ENCODE peak calls at places on chromosomes 7 and 10, in nine cellular contexts. One of them, this sample, is unnamed.

GRCh38 chr7:1455241-1455939 is 3.9 kb downstream of the MICALL2 start:
- DNase-seq in WTC11: no peak
- DNase-seq in cardiac muscle cell: no peak
- DNase-seq in HEK293T: no peak
- DNase-seq in posterior cingulate gyrus: no peak
- DNase-seq in AG09309: no peak
- DNase-seq in cardiac fibroblast: no peak
- DNase-seq in RPMI7951: no peak
- DNase-seq in NCI-H82: no peak
- DNase-seq in this sample: no peak

GRCh38 chr7:34837826-34838225 is 179.8 kb downstream of the NPSR1 start:
- DNase-seq in WTC11: no peak
- DNase-seq in posterior cingulate gyrus: no peak
- DNase-seq in cardiac fibroblast: no peak
- DNase-seq in AG09309: no peak
- DNase-seq in RPMI7951: peak
- DNase-seq in cardiac muscle cell: no peak
- DNase-seq in NCI-H82: peak
- DNase-seq in HEK293T: no peak
- DNase-seq in this sample: peak

GRCh38 chr10:104559935-104560334 is 81.2 kb upstream of the SORCS3 start:
- DNase-seq in HEK293T: no peak
- DNase-seq in cardiac muscle cell: no peak
- DNase-seq in posterior cingulate gyrus: no peak
- DNase-seq in cardiac fibroblast: no peak
- DNase-seq in AG09309: no peak
- DNase-seq in NCI-H82: no peak
- DNase-seq in RPMI7951: no peak
- DNase-seq in WTC11: no peak
- DNase-seq in this sample: peak

GRCh38 chr10:28684157-28684985 is 7.0 kb downstream of the BAMBI start:
- DNase-seq in RPMI7951: no peak
- DNase-seq in posterior cingulate gyrus: no peak
- DNase-seq in NCI-H82: no peak
- DNase-seq in cardiac fibroblast: no peak
- DNase-seq in WTC11: no peak
- DNase-seq in HEK293T: no peak
- DNase-seq in cardiac muscle cell: no peak
- DNase-seq in AG09309: no peak
- DNase-seq in this sample: no peak

GRCh38 chr7:101739757-101740398 is 77.5 kb upstream of the CUX1 start:
- DNase-seq in posterior cingulate gyrus: no peak
- DNase-seq in cardiac muscle cell: no peak
- DNase-seq in cardiac fibroblast: no peak
- DNase-seq in HEK293T: no peak
- DNase-seq in RPMI7951: no peak
- DNase-seq in AG09309: no peak
- DNase-seq in WTC11: no peak
- DNase-seq in NCI-H82: no peak
- DNase-seq in this sample: no peak

GRCh38 chr10:3972460-3973366 is 187.7 kb upstream of the KLF6 start:
- DNase-seq in HEK293T: no peak
- DNase-seq in RPMI7951: peak
- DNase-seq in posterior cingulate gyrus: no peak
- DNase-seq in WTC11: no peak
- DNase-seq in cardiac muscle cell: no peak
- DNase-seq in AG09309: no peak
- DNase-seq in NCI-H82: no peak
- DNase-seq in cardiac fibroblast: no peak
- DNase-seq in this sample: no peak

GRCh38 chr7:158351051-158351450 is 236.6 kb downstream of the PTPRN2 start:
- DNase-seq in AG09309: no peak
- DNase-seq in posterior cingulate gyrus: no peak
- DNase-seq in cardiac fibroblast: no peak
- DNase-seq in WTC11: no peak
- DNase-seq in HEK293T: no peak
- DNase-seq in RPMI7951: no peak
- DNase-seq in NCI-H82: no peak
- DNase-seq in cardiac muscle cell: no peak
- DNase-seq in this sample: peak

GRCh38 chr10:86329093-86329710 is 37.4 kb downstream of the GRID1 start:
- DNase-seq in HEK293T: no peak
- DNase-seq in cardiac fibroblast: no peak
- DNase-seq in cardiac muscle cell: no peak
- DNase-seq in WTC11: no peak
- DNase-seq in AG09309: no peak
- DNase-seq in NCI-H82: no peak
- DNase-seq in RPMI7951: no peak
- DNase-seq in posterior cingulate gyrus: no peak
- DNase-seq in this sample: no peak

GRCh38 chr10:88156341-88156740 is 292.9 kb downstream of the PTEN start:
- DNase-seq in HEK293T: no peak
- DNase-seq in posterior cingulate gyrus: no peak
- DNase-seq in RPMI7951: peak
- DNase-seq in AG09309: no peak
- DNase-seq in NCI-H82: no peak
- DNase-seq in cardiac muscle cell: no peak
- DNase-seq in WTC11: no peak
- DNase-seq in cardiac fibroblast: peak
- DNase-seq in this sample: no peak

GRCh38 chr7:110590415-110590814 is 500.5 kb upstream of the LRRN3 start:
- DNase-seq in HEK293T: no peak
- DNase-seq in NCI-H82: peak
- DNase-seq in RPMI7951: no peak
- DNase-seq in cardiac muscle cell: no peak
- DNase-seq in WTC11: peak
- DNase-seq in cardiac fibroblast: no peak
- DNase-seq in AG09309: no peak
- DNase-seq in posterior cingulate gyrus: no peak
- DNase-seq in this sample: no peak